ENCODE peak calls at places on chromosome 9, in seven cellular contexts. R is AG09309, F is NCI-H1694, A is ecto neural progenitor cell, C is mesendoderm, V is fibroblast of the aortic adventitia, T is C1 segment of cervical spinal cord. D is an unnamed sample.
A peak's percentile ranks its signal among the peaks of the same experiment; 100 is the strongest.

GRCh38 chr9:116669296-116669695 is 17.8 kb upstream of the TRIM32 start:
- DNase-seq in R (no peak), F (no peak), A (no peak), C (no peak), V (no peak), T (no peak), D (no peak)

GRCh38 chr9:111965566-111966019 is 69.0 kb downstream of the UGCG start:
- DNase-seq in R (peak; percentile 91), F (no peak), A (no peak), C (no peak), V (peak; percentile 91), T (no peak), D (no peak)

GRCh38 chr9:73444821-73445220 is 293.2 kb downstream of the ANXA1 start:
- DNase-seq in R (no peak), F (no peak), A (no peak), C (no peak), V (no peak), T (no peak), D (no peak)

GRCh38 chr9:93325307-93326035 is 126.0 kb upstream of the FAM120A start:
- DNase-seq in R (no peak), F (no peak), A (no peak), C (no peak), V (no peak), T (no peak), D (no peak)

GRCh38 chr9:137303893-137304382 is 1.9 kb upstream of the NRARP start:
- DNase-seq in R (no peak), F (no peak), A (peak; percentile 69), C (no peak), V (no peak), T (no peak), D (no peak)

GRCh38 chr9:129746092-129746760 is 6.6 kb downstream of the PTGES start:
- DNase-seq in R (no peak), F (no peak), A (no peak), C (no peak), V (peak; percentile 17), T (no peak), D (no peak)

GRCh38 chr9:32423371-32423770 is 38.9 kb downstream of the ACO1 start:
- DNase-seq in R (no peak), F (no peak), A (no peak), C (no peak), V (no peak), T (no peak), D (no peak)

GRCh38 chr9:86034863-86035734 is 64.3 kb downstream of the GOLM1 start:
- DNase-seq in R (no peak), F (peak; percentile 2), A (no peak), C (peak; percentile 77), V (peak; percentile 27), T (no peak), D (no peak)

GRCh38 chr9:114525505-114525904 is 20.2 kb upstream of the WHRN start:
- DNase-seq in R (peak; percentile 21), F (no peak), A (no peak), C (no peak), V (peak; percentile 31), T (no peak), D (no peak)

GRCh38 chr9:13707635-13708410 is 428.3 kb upstream of the MPDZ start:
- DNase-seq in R (no peak), F (no peak), A (no peak), C (peak; percentile 8), V (peak; percentile 99), T (no peak), D (no peak)

GRCh38 chr9:79060726-79061125 is 511.0 kb upstream of the TLE4 start:
- DNase-seq in R (no peak), F (no peak), A (no peak), C (no peak), V (no peak), T (no peak), D (no peak)

GRCh38 chr9:20623748-20624124 is 1.4 kb upstream of the MLLT3 start:
- DNase-seq in R (no peak), F (no peak), A (no peak), C (peak; percentile 11), V (peak; percentile 12), T (no peak), D (no peak)

GRCh38 chr9:120668399-120668798 is 45.9 kb downstream of the MEGF9 start:
- DNase-seq in R (no peak), F (no peak), A (no peak), C (no peak), V (peak; percentile 11), T (no peak), D (no peak)

GRCh38 chr9:86275962-86276361 is 6.4 kb downstream of the ISCA1 start:
- DNase-seq in R (no peak), F (no peak), A (no peak), C (peak; percentile 22), V (no peak), T (no peak), D (no peak)

GRCh38 chr9:93318441-93318840 is 133.0 kb upstream of the FAM120A start:
- DNase-seq in R (no peak), F (no peak), A (peak; percentile 32), C (no peak), V (no peak), T (no peak), D (no peak)

GRCh38 chr9:4490705-4491620 is 695 bp downstream of the SLC1A1 start:
- DNase-seq in R (no peak), F (no peak), A (peak; percentile 52), C (peak; percentile 54), V (no peak), T (no peak), D (no peak)

GRCh38 chr9:135267410-135267809 is 179.9 kb downstream of the OLFM1 start:
- DNase-seq in R (no peak), F (no peak), A (no peak), C (no peak), V (no peak), T (no peak), D (no peak)

GRCh38 chr9:72844440-72844768 is 108.4 kb downstream of the ALDH1A1 start:
- DNase-seq in R (no peak), F (no peak), A (no peak), C (no peak), V (no peak), T (no peak), D (no peak)

GRCh38 chr9:77926314-77926959 is 105.2 kb downstream of the GNAQ start:
- DNase-seq in R (peak; percentile 52), F (no peak), A (no peak), C (no peak), V (peak; percentile 81), T (no peak), D (no peak)

GRCh38 chr9:5052858-5053257 is 67.8 kb downstream of the JAK2 start:
- DNase-seq in R (no peak), F (no peak), A (no peak), C (no peak), V (peak; percentile 27), T (no peak), D (no peak)

GRCh38 chr9:77744877-77745435 is 96.8 kb upstream of the GNA14 start:
- DNase-seq in R (no peak), F (peak; percentile 4), A (no peak), C (peak; percentile 32), V (no peak), T (no peak), D (peak; percentile 60)

GRCh38 chr9:36893911-36894310 is 140.2 kb downstream of the PAX5 start:
- DNase-seq in R (no peak), F (no peak), A (no peak), C (no peak), V (no peak), T (no peak), D (no peak)

GRCh38 chr9:72979405-72980100 is 26.7 kb upstream of the ALDH1A1 start:
- DNase-seq in R (no peak), F (no peak), A (no peak), C (no peak), V (no peak), T (no peak), D (no peak)